ENCODE peak calls at places on chromosomes 2 and 18, in seven cellular contexts. D is B cell, Z is AG04450, X is brain microvascular endothelial cell, C is HFFc6, L is HCT116, P is astrocyte. M is an unnamed sample.

GRCh38 chr18:22166070-22166972 is 3.1 kb upstream of the GATA6 start:
- DNase-seq in P (no peak), L (no peak), Z (no peak), D (no peak), C (no peak), X (no peak), M (no peak)

GRCh38 chr18:59927246-59927825 is 27.5 kb downstream of the PMAIP1 start:
- DNase-seq in Z (no peak), C (no peak), X (no peak), P (peak), D (no peak), L (no peak), M (no peak)

GRCh38 chr2:229071292-229071976 is 199.7 kb downstream of the PID1 start:
- DNase-seq in D (no peak), Z (no peak), L (no peak), C (no peak), X (peak), P (peak), M (no peak)

GRCh38 chr2:47844162-47844561 is 61.2 kb downstream of the MSH6 start:
- DNase-seq in L (no peak), X (no peak), D (no peak), C (no peak), P (no peak), Z (no peak), M (no peak)

GRCh38 chr2:216066255-216066654 is 15.4 kb downstream of the PECR start:
- DNase-seq in X (peak), Z (peak), P (peak), C (peak), L (no peak), D (no peak), M (no peak)

GRCh38 chr2:198137733-198138132 is 333.3 kb downstream of the PLCL1 start:
- DNase-seq in Z (no peak), D (no peak), P (no peak), C (no peak), L (no peak), X (no peak), M (no peak)

GRCh38 chr2:197168705-197169104 is 141.9 kb downstream of the ANKRD44 start:
- DNase-seq in Z (no peak), P (no peak), X (peak), L (peak), C (peak), D (peak), M (peak)

GRCh38 chr2:240458900-240459391 is 23.5 kb downstream of the GPC1 start:
- DNase-seq in P (no peak), L (no peak), D (no peak), C (no peak), X (no peak), Z (no peak), M (no peak)

GRCh38 chr2:69509011-69509749 is 71.9 kb upstream of the NFU1 start:
- DNase-seq in C (no peak), P (peak), X (no peak), D (no peak), L (no peak), Z (no peak), M (no peak)

GRCh38 chr2:72859831-72860262 is 27.4 kb upstream of the SPR start:
- DNase-seq in C (peak), D (peak), X (peak), Z (peak), L (peak), P (peak), M (peak)

GRCh38 chr2:383173-383572 is 95.3 kb upstream of the ALKAL2 start:
- DNase-seq in P (no peak), C (no peak), L (no peak), X (no peak), D (no peak), Z (no peak), M (peak)

GRCh38 chr18:30970201-30970816 is 72.2 kb downstream of the DSC3 start:
- DNase-seq in C (no peak), P (peak), X (peak), Z (no peak), D (no peak), L (peak), M (peak)
- TF ChIP-seq CTCF in C (peak), P (peak), X (peak), Z (no peak), D (no peak), L (peak), M (peak)

DNA sequence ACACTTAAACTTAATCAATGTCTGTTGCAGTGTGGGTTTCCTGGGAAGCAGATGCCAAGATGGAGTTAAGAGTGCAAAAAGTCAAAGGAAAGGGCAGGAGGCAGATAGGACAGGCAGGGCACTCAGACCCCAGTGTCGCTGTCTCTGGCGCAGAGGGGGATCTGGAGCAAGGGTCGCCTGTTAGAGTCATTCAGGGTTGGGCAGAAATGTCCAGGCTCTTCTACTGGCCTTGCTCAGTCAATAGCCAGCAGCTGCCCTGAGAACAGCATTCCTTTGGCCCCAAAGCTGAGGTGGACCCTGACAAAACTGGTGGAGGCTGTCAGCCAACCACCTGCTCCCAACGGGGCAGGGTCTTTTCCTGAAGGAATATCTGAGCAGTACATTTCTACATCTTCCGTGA is 97.1 kb upstream of the SLC66A3 start:
- DNase-seq in X (no peak), Z (no peak), D (no peak), L (no peak), P (no peak), C (no peak), M (no peak)
- TF ChIP-seq CTCF in X (no peak), Z (no peak), D (no peak), L (no peak), P (no peak), C (no peak), M (no peak)

DNA sequence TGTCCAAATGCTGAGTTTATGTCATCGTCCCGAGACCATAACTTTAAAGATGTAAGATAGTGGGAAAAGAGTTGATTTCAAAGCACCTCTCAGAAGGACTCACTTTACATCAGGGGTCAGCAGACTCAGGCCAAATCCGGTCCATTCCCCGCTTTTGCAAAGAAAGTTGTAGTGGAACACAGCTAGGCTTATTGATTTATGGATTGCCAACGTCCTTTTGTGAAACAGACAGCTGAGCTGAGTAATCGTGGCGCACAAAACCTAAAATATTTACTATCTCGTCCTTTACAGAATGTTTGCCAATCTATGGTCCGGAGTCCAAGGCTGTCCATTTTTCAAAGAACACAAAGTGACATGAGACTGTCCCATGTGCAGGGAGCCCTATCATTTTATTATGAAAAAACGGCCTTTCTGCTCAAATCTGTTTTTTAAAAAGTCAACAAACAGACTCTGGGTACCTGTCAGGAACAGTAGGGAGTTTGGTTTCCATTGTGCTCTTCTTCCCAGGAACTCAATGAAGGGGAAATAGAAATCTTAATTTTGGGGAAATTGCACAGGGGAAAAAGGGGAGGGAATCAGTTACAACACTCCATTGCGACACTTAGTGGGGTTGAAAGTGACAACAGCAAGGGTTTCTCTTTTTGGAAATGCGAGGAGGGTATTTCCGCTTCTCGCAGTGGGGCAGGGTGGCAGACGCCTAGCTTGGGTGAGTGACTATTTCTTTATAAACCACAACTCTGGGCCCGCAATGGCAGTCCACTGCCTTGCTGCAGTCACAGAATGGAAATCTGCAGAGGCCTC is at the start of gene IL1RN:
- DNase-seq in C (no peak), Z (no peak), P (no peak), X (no peak), L (no peak), D (no peak), M (no peak)
- TF ChIP-seq CTCF in C (no peak), Z (no peak), P (no peak), X (no peak), L (no peak), D (no peak), M (no peak)

GRCh38 chr18:32922951-32923430 is 150.2 kb upstream of the KLHL14 start:
- DNase-seq in L (no peak), D (peak), C (no peak), P (peak), Z (no peak), X (no peak), M (no peak)
- TF ChIP-seq CTCF in L (no peak), D (no peak), C (no peak), P (no peak), Z (no peak), X (no peak), M (no peak)

M was measured in neural crest cell.